ENCODE peak calls at places on chromosomes 3 and 15, in eight cellular contexts. One of them, this sample, is unnamed.

GRCh38 chr15:80791004-80791403 is 11.8 kb downstream of the CEMIP start:
- DNase-seq in HCT116: no peak
- DNase-seq in A549: no peak
- DNase-seq in HepG2: no peak
- DNase-seq in endothelial cell of umbilical vein: no peak
- DNase-seq in GM12878: no peak
- DNase-seq in H1: no peak
- DNase-seq in K562: no peak
- DNase-seq in this sample: no peak

GRCh38 chr3:158486200-158486599 is 84.8 kb upstream of the MLF1 start:
- DNase-seq in HCT116: no peak
- DNase-seq in A549: no peak
- DNase-seq in HepG2: no peak
- DNase-seq in endothelial cell of umbilical vein: peak
- DNase-seq in GM12878: no peak
- DNase-seq in H1: no peak
- DNase-seq in K562: no peak
- DNase-seq in this sample: no peak

GRCh38 chr3:38478901-38479300 is 17.2 kb upstream of the EXOG start:
- DNase-seq in HCT116: no peak
- DNase-seq in A549: no peak
- DNase-seq in HepG2: no peak
- DNase-seq in endothelial cell of umbilical vein: no peak
- DNase-seq in GM12878: no peak
- DNase-seq in H1: no peak
- DNase-seq in K562: no peak
- DNase-seq in this sample: no peak

GRCh38 chr15:39974656-39975230 is 40.8 kb downstream of the EIF2AK4 start:
- DNase-seq in HCT116: no peak
- DNase-seq in A549: no peak
- DNase-seq in HepG2: no peak
- DNase-seq in endothelial cell of umbilical vein: no peak
- DNase-seq in GM12878: no peak
- DNase-seq in H1: no peak
- DNase-seq in K562: no peak
- DNase-seq in this sample: no peak

GRCh38 chr15:62112616-62113593 is 46.1 kb downstream of the C2CD4A start:
- DNase-seq in HCT116: no peak
- DNase-seq in A549: peak
- DNase-seq in HepG2: peak
- DNase-seq in endothelial cell of umbilical vein: peak
- DNase-seq in GM12878: no peak
- DNase-seq in H1: no peak
- DNase-seq in K562: no peak
- DNase-seq in this sample: no peak

GRCh38 chr15:62895905-62896316 is 146.6 kb upstream of the TPM1 start:
- DNase-seq in HCT116: no peak
- DNase-seq in A549: peak
- DNase-seq in HepG2: peak
- DNase-seq in endothelial cell of umbilical vein: peak
- DNase-seq in GM12878: no peak
- DNase-seq in H1: no peak
- DNase-seq in K562: no peak
- DNase-seq in this sample: no peak

GRCh38 chr15:58473720-58474119 is 41.9 kb downstream of the LIPC start:
- DNase-seq in HCT116: no peak
- DNase-seq in A549: peak
- DNase-seq in HepG2: no peak
- DNase-seq in endothelial cell of umbilical vein: peak
- DNase-seq in GM12878: peak
- DNase-seq in H1: no peak
- DNase-seq in K562: no peak
- DNase-seq in this sample: peak

GRCh38 chr3:146558811-146559210 is 14.4 kb upstream of the PLSCR1 start:
- DNase-seq in HCT116: no peak
- DNase-seq in A549: no peak
- DNase-seq in HepG2: no peak
- DNase-seq in endothelial cell of umbilical vein: no peak
- DNase-seq in GM12878: no peak
- DNase-seq in H1: no peak
- DNase-seq in K562: no peak
- DNase-seq in this sample: peak

GRCh38 chr15:60379466-60380274 is 18.1 kb downstream of the ANXA2 start:
- DNase-seq in HCT116: peak
- DNase-seq in A549: no peak
- DNase-seq in HepG2: peak
- DNase-seq in endothelial cell of umbilical vein: no peak
- DNase-seq in GM12878: no peak
- DNase-seq in H1: no peak
- DNase-seq in K562: no peak
- DNase-seq in this sample: peak

DNA sequence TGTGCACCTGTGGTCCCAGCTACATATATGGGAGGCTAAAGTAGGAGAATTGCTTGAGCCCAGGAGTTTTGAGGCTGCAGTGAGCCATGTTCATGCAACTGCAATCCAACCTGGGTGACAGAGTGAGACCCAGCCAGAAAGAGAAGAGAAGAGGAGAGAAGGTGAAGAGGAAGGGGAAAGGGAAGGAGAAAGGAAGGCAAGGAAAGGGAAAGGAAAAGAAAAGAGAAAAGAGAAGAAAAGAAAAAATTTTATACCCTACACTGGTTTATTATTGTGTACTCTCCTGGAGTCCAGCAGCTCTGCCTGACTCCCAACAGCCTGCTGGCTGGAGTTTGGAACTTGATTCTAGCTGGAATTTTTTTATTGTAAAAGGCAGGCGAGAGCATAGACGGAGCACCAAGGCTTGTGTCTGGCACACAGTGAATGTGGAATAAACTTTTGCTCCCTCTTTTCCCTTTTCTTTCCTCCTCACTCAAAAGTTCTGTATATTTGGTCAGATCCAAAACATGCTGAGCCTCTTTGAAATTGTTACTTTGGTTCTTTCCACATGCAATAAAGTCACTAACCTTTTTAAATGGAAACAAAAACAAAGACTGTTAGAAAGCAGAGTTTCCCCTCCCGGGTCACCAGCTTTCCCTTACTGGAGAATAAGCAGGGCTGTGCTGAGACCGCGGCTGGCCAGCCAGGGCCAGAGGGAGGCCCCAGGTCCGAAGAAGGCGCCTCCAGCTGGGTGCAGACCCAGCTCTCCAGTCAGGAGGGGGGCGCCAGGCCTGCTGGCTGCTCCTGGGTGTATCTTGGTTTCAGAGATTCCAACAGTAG is 9.9 kb downstream of the THSD4 start:
- DNase-seq in HCT116: no peak
- DNase-seq in A549: no peak
- DNase-seq in HepG2: no peak
- DNase-seq in endothelial cell of umbilical vein: peak
- DNase-seq in GM12878: no peak
- DNase-seq in H1: no peak
- DNase-seq in K562: no peak
- DNase-seq in this sample: no peak
- H3K4me3 ChIP-seq in HCT116: no peak
- H3K4me3 ChIP-seq in A549: no peak
- H3K4me3 ChIP-seq in HepG2: no peak
- H3K4me3 ChIP-seq in endothelial cell of umbilical vein: no peak
- H3K4me3 ChIP-seq in GM12878: no peak
- H3K4me3 ChIP-seq in H1: no peak
- H3K4me3 ChIP-seq in K562: no peak
- H3K4me3 ChIP-seq in this sample: no peak

GRCh38 chr3:71350998-71351397 is 232.5 kb downstream of the FOXP1 start:
- DNase-seq in HCT116: no peak
- DNase-seq in A549: no peak
- DNase-seq in HepG2: no peak
- DNase-seq in endothelial cell of umbilical vein: no peak
- DNase-seq in GM12878: no peak
- DNase-seq in H1: no peak
- DNase-seq in K562: no peak
- DNase-seq in this sample: no peak

GRCh38 chr3:71341721-71342120 is 241.8 kb downstream of the FOXP1 start:
- DNase-seq in HCT116: no peak
- DNase-seq in A549: no peak
- DNase-seq in HepG2: no peak
- DNase-seq in endothelial cell of umbilical vein: peak
- DNase-seq in GM12878: no peak
- DNase-seq in H1: no peak
- DNase-seq in K562: no peak
- DNase-seq in this sample: no peak

GRCh38 chr3:71348001-71348632 is 235.4 kb downstream of the FOXP1 start:
- DNase-seq in HCT116: no peak
- DNase-seq in A549: no peak
- DNase-seq in HepG2: no peak
- DNase-seq in endothelial cell of umbilical vein: no peak
- DNase-seq in GM12878: no peak
- DNase-seq in H1: no peak
- DNase-seq in K562: no peak
- DNase-seq in this sample: no peak

GRCh38 chr3:71348831-71349230 is 234.7 kb downstream of the FOXP1 start:
- DNase-seq in HCT116: no peak
- DNase-seq in A549: no peak
- DNase-seq in HepG2: no peak
- DNase-seq in endothelial cell of umbilical vein: no peak
- DNase-seq in GM12878: no peak
- DNase-seq in H1: no peak
- DNase-seq in K562: no peak
- DNase-seq in this sample: no peak

DNA sequence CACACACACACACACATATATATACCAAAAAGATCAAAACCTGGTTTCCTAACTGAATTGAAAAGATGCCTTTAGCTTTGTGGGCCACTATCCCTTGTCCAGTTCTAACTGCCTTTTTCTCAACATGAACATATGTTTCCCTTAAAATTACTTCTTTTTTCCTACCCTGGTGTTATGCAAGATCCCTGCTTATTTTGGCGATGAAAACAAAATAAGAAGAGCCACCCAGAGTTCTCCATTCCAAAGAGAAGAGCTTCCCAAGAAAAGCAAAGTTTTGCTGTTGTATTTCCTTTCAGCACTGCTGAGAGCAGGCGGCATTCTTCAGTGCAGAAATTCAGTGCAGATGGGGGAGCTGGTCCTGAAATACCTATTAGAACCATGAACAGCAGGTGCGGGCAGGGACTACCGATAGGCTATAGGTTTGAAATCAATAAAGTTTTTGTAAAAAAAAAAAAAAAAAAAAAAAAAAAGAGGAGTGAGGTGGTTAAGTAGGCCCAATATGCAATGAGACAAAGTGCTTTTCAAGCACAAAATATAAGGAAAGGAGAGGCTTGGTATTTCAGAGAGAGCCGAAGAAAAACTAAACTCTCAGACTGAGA is 238.0 kb downstream of the FOXP1 start:
- DNase-seq in HCT116: no peak
- DNase-seq in A549: no peak
- DNase-seq in HepG2: no peak
- DNase-seq in endothelial cell of umbilical vein: no peak
- DNase-seq in GM12878: no peak
- DNase-seq in H1: no peak
- DNase-seq in K562: no peak
- DNase-seq in this sample: no peak
- TF ChIP-seq MAX in HCT116: no peak
- TF ChIP-seq MAX in A549: no peak
- TF ChIP-seq MAX in HepG2: no peak
- TF ChIP-seq MAX in endothelial cell of umbilical vein: no peak
- TF ChIP-seq MAX in GM12878: no peak
- TF ChIP-seq MAX in H1: no peak
- TF ChIP-seq MAX in K562: no peak
- TF ChIP-seq MAX in this sample: no peak

GRCh38 chr3:113697192-113698090 is 999 bp upstream of the USF3 start:
- DNase-seq in HCT116: no peak
- DNase-seq in A549: peak
- DNase-seq in HepG2: peak
- DNase-seq in endothelial cell of umbilical vein: peak
- DNase-seq in GM12878: no peak
- DNase-seq in H1: no peak
- DNase-seq in K562: no peak
- DNase-seq in this sample: peak

GRCh38 chr3:113695818-113696645 is at the start of gene USF3:
- DNase-seq in HCT116: peak
- DNase-seq in A549: peak
- DNase-seq in HepG2: peak
- DNase-seq in endothelial cell of umbilical vein: peak
- DNase-seq in GM12878: peak
- DNase-seq in H1: peak
- DNase-seq in K562: peak
- DNase-seq in this sample: peak

GRCh38 chr3:113695426-113695817 is 1.0 kb downstream of the USF3 start:
- DNase-seq in HCT116: no peak
- DNase-seq in A549: no peak
- DNase-seq in HepG2: peak
- DNase-seq in endothelial cell of umbilical vein: no peak
- DNase-seq in GM12878: no peak
- DNase-seq in H1: no peak
- DNase-seq in K562: no peak
- DNase-seq in this sample: peak

GRCh38 chr3:113698213-113698742 is 1.8 kb upstream of the USF3 start:
- DNase-seq in HCT116: no peak
- DNase-seq in A549: no peak
- DNase-seq in HepG2: no peak
- DNase-seq in endothelial cell of umbilical vein: no peak
- DNase-seq in GM12878: no peak
- DNase-seq in H1: no peak
- DNase-seq in K562: no peak
- DNase-seq in this sample: no peak

GRCh38 chr3:113696658-113697191 is 283 bp upstream of the USF3 start:
- DNase-seq in HCT116: peak
- DNase-seq in A549: peak
- DNase-seq in HepG2: peak
- DNase-seq in endothelial cell of umbilical vein: peak
- DNase-seq in GM12878: peak
- DNase-seq in H1: peak
- DNase-seq in K562: peak
- DNase-seq in this sample: peak
- TF ChIP-seq POLR2A in HCT116: no peak
- TF ChIP-seq POLR2A in A549: no peak
- TF ChIP-seq POLR2A in HepG2: no peak
- TF ChIP-seq POLR2A in endothelial cell of umbilical vein: no peak
- TF ChIP-seq POLR2A in GM12878: no peak
- TF ChIP-seq POLR2A in H1: no peak
- TF ChIP-seq POLR2A in K562: no peak
- TF ChIP-seq POLR2A in this sample: no peak

GRCh38 chr3:168894204-168894603 is 769.3 kb downstream of the MECOM start:
- DNase-seq in HCT116: no peak
- DNase-seq in A549: no peak
- DNase-seq in HepG2: peak
- DNase-seq in endothelial cell of umbilical vein: no peak
- DNase-seq in GM12878: no peak
- DNase-seq in H1: no peak
- DNase-seq in K562: no peak
- DNase-seq in this sample: no peak

GRCh38 chr3:168889666-168890065 is 773.8 kb downstream of the MECOM start:
- DNase-seq in HCT116: no peak
- DNase-seq in A549: no peak
- DNase-seq in HepG2: peak
- DNase-seq in endothelial cell of umbilical vein: no peak
- DNase-seq in GM12878: no peak
- DNase-seq in H1: peak
- DNase-seq in K562: no peak
- DNase-seq in this sample: no peak

DNA sequence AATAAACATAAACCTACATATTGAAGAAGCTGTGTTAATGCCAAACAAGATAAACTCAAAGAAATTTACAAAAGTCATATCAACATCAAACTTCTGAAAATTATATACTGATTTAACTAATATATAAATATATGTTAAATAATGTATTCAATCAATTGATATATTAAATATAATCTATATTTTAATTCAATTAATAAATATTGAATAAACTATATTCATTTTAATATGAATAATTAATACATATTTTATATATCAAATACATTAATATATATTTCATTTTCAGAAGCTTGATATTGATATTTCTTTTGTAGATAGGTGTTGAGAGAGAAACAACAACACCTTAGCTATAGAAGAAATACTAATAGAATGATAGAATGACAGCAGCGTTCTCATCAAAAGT is 768.1 kb downstream of the MECOM start:
- DNase-seq in HCT116: no peak
- DNase-seq in A549: no peak
- DNase-seq in HepG2: no peak
- DNase-seq in endothelial cell of umbilical vein: no peak
- DNase-seq in GM12878: no peak
- DNase-seq in H1: no peak
- DNase-seq in K562: no peak
- DNase-seq in this sample: no peak
- H3K4me3 ChIP-seq in HCT116: no peak
- H3K4me3 ChIP-seq in A549: no peak
- H3K4me3 ChIP-seq in HepG2: no peak
- H3K4me3 ChIP-seq in endothelial cell of umbilical vein: no peak
- H3K4me3 ChIP-seq in GM12878: no peak
- H3K4me3 ChIP-seq in H1: no peak
- H3K4me3 ChIP-seq in K562: no peak
- H3K4me3 ChIP-seq in this sample: no peak

This sample was measured in NB4.